ENCODE peak calls at places on chromosomes 16 and 17, in six cellular contexts. One of them, this sample, is unnamed.

GRCh38 chr16:4613636-4614570 is 785 bp downstream of the UBALD1 start:
- DNase-seq in A673: peak; percentile 48
- DNase-seq in A549: peak; percentile 36
- DNase-seq in testis: no peak
- DNase-seq in effector memory CD4-positive, alpha-beta T cell: no peak
- DNase-seq in OCI-LY7: peak; percentile 28
- DNase-seq in this sample: no peak

GRCh38 chr17:38322156-38322779 is 21.5 kb downstream of the GPR179 start:
- DNase-seq in effector memory CD4-positive, alpha-beta T cell: peak; percentile 55
- DNase-seq in OCI-LY7: peak; percentile 76
- DNase-seq in A549: peak; percentile 68
- DNase-seq in A673: peak; percentile 58
- DNase-seq in testis: peak; percentile 65
- DNase-seq in this sample: no peak

GRCh38 chr16:84700518-84701277 is 898 bp downstream of the USP10 start:
- DNase-seq in A549: peak; percentile 29
- DNase-seq in testis: peak; percentile 24
- DNase-seq in A673: peak; percentile 45
- DNase-seq in effector memory CD4-positive, alpha-beta T cell: peak; percentile 11
- DNase-seq in OCI-LY7: peak; percentile 65
- DNase-seq in this sample: no peak

GRCh38 chr16:57815987-57816745 is 13.9 kb upstream of the KIFC3 start:
- DNase-seq in testis: peak; percentile 72
- DNase-seq in effector memory CD4-positive, alpha-beta T cell: peak; percentile 27
- DNase-seq in A549: peak; percentile 81
- DNase-seq in OCI-LY7: no peak
- DNase-seq in A673: peak; percentile 85
- DNase-seq in this sample: no peak

GRCh38 chr17:10742431-10742830 is 12.6 kb upstream of the TMEM220 start:
- DNase-seq in OCI-LY7: no peak
- DNase-seq in effector memory CD4-positive, alpha-beta T cell: no peak
- DNase-seq in A549: no peak
- DNase-seq in testis: no peak
- DNase-seq in A673: no peak
- DNase-seq in this sample: no peak

GRCh38 chr17:64315032-64315490 is 52.0 kb upstream of the TEX2 start:
- DNase-seq in A549: no peak
- DNase-seq in testis: peak; percentile 86
- DNase-seq in effector memory CD4-positive, alpha-beta T cell: no peak
- DNase-seq in OCI-LY7: no peak
- DNase-seq in A673: no peak
- DNase-seq in this sample: no peak

GRCh38 chr17:869067-869466 is 86.9 kb downstream of the MRM3 start:
- DNase-seq in A549: no peak
- DNase-seq in A673: no peak
- DNase-seq in OCI-LY7: no peak
- DNase-seq in testis: peak; percentile 75
- DNase-seq in effector memory CD4-positive, alpha-beta T cell: no peak
- DNase-seq in this sample: no peak

GRCh38 chr17:74427048-74427762 is 4.7 kb upstream of the GPRC5C start:
- DNase-seq in A549: no peak
- DNase-seq in OCI-LY7: no peak
- DNase-seq in effector memory CD4-positive, alpha-beta T cell: no peak
- DNase-seq in A673: no peak
- DNase-seq in testis: no peak
- DNase-seq in this sample: no peak

GRCh38 chr16:85137323-85138072 is 25.2 kb upstream of the CIBAR2 start:
- DNase-seq in OCI-LY7: no peak
- DNase-seq in A673: no peak
- DNase-seq in testis: peak; percentile 93
- DNase-seq in A549: peak; percentile 42
- DNase-seq in effector memory CD4-positive, alpha-beta T cell: no peak
- DNase-seq in this sample: no peak

GRCh38 chr17:15262291-15263205 is 2.6 kb downstream of the PMP22 start:
- DNase-seq in A549: peak; percentile 98
- DNase-seq in A673: no peak
- DNase-seq in testis: peak; percentile 92
- DNase-seq in OCI-LY7: no peak
- DNase-seq in effector memory CD4-positive, alpha-beta T cell: no peak
- DNase-seq in this sample: no peak

DNA sequence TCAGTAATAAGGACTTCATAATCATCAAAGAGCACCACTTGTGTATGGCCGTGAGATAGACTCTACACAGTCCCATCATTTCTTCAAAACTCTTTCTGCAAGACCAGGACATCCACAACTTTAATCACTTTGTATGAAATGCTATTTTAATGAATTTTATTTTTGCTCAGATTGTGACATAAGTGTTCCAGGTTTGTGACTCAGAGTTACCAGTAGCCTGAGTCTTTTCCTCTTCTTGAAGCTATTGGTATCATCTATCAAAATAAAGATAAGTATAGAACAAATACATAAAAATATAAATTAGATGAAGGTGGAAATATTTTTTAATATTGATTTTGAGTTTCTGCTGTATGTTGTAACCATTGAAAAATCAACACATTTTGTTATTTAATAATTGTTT is 16.6 kb upstream of the VWA3A start:
- DNase-seq in OCI-LY7: no peak
- DNase-seq in effector memory CD4-positive, alpha-beta T cell: no peak
- DNase-seq in A673: no peak
- DNase-seq in testis: no peak
- DNase-seq in A549: no peak
- DNase-seq in this sample: no peak
- H3K27ac ChIP-seq in OCI-LY7: no peak overlapping the region
- H3K27ac ChIP-seq in effector memory CD4-positive, alpha-beta T cell: no peak overlapping the region
- H3K27ac ChIP-seq in A673: no peak overlapping the region
- H3K27ac ChIP-seq in testis: no peak overlapping the region
- H3K27ac ChIP-seq in A549: no peak overlapping the region
- H3K27ac ChIP-seq in this sample: no peak overlapping the region

GRCh38 chr16:66881964-66882508 is 1.7 kb downstream of the PDP2 start:
- DNase-seq in A549: no peak
- DNase-seq in A673: no peak
- DNase-seq in effector memory CD4-positive, alpha-beta T cell: no peak
- DNase-seq in testis: no peak
- DNase-seq in OCI-LY7: no peak
- DNase-seq in this sample: no peak
- H3K4me3 ChIP-seq in A549: no peak overlapping the region
- H3K4me3 ChIP-seq in A673: peak overlapping the region; percentile 96
- H3K4me3 ChIP-seq in effector memory CD4-positive, alpha-beta T cell: no peak overlapping the region
- H3K4me3 ChIP-seq in testis: no peak overlapping the region
- H3K4me3 ChIP-seq in OCI-LY7: peak overlapping the region; percentile 82
- H3K4me3 ChIP-seq in this sample: no peak overlapping the region

GRCh38 chr17:40559016-40559853 is 6.0 kb downstream of the CCR7 start:
- DNase-seq in effector memory CD4-positive, alpha-beta T cell: no peak
- DNase-seq in A549: no peak
- DNase-seq in OCI-LY7: no peak
- DNase-seq in testis: peak; percentile 65
- DNase-seq in A673: no peak
- DNase-seq in this sample: no peak

GRCh38 chr17:40561294-40561870 is 3.9 kb downstream of the CCR7 start:
- DNase-seq in effector memory CD4-positive, alpha-beta T cell: no peak
- DNase-seq in testis: no peak
- DNase-seq in A549: no peak
- DNase-seq in A673: no peak
- DNase-seq in OCI-LY7: no peak
- DNase-seq in this sample: no peak

GRCh38 chr17:40558651-40559015 is 6.6 kb downstream of the CCR7 start:
- DNase-seq in OCI-LY7: no peak
- DNase-seq in A673: no peak
- DNase-seq in testis: no peak
- DNase-seq in effector memory CD4-positive, alpha-beta T cell: no peak
- DNase-seq in A549: no peak
- DNase-seq in this sample: no peak

GRCh38 chr17:40560592-40561293 is 4.5 kb downstream of the CCR7 start:
- DNase-seq in effector memory CD4-positive, alpha-beta T cell: peak; percentile 54
- DNase-seq in testis: no peak
- DNase-seq in A673: no peak
- DNase-seq in A549: no peak
- DNase-seq in OCI-LY7: peak; percentile 66
- DNase-seq in this sample: no peak

DNA sequence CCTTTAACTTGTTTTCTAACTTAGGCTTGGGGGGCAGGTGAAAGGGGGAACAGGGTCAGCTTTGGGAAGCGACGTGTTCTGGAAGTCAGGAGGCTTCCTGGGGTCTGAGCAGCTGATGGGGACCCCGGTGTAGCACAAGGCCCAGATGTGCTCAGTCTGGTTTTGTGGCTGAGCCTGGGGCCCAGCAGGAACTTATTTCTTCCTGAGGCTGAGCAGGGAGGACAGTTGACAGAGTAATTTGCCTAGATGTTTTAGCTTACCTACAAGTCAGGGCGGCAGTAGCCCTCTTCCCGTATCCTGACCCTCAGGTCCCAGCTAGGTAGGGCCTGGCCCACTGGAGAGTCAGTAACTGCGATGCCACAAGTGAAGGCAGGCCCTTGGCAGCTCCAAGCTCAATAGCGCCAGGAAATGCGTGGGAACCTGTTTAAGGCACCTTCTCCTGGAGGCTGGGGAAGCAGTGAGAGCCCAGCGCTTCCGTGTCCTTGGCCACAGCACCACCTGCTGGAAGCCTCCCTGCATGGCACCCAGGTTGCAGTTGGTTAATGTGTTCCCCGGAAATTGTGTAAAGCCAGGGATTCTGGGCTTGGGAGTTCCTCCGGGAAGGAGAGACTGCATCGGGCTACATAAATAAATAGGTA is 5.2 kb downstream of the CCR7 start:
- DNase-seq in A673: peak; percentile 83
- DNase-seq in A549: peak; percentile 97
- DNase-seq in effector memory CD4-positive, alpha-beta T cell: peak; percentile 77
- DNase-seq in OCI-LY7: peak; percentile 88
- DNase-seq in testis: peak; percentile 95
- DNase-seq in this sample: peak; percentile 89
- H3K27ac ChIP-seq in A673: no peak overlapping the region
- H3K27ac ChIP-seq in A549: peak overlapping the region; percentile 99
- H3K27ac ChIP-seq in effector memory CD4-positive, alpha-beta T cell: peak overlapping the region; percentile 99
- H3K27ac ChIP-seq in OCI-LY7: peak overlapping the region; percentile 37
- H3K27ac ChIP-seq in testis: peak overlapping the region; percentile 70
- H3K27ac ChIP-seq in this sample: no peak overlapping the region

DNA sequence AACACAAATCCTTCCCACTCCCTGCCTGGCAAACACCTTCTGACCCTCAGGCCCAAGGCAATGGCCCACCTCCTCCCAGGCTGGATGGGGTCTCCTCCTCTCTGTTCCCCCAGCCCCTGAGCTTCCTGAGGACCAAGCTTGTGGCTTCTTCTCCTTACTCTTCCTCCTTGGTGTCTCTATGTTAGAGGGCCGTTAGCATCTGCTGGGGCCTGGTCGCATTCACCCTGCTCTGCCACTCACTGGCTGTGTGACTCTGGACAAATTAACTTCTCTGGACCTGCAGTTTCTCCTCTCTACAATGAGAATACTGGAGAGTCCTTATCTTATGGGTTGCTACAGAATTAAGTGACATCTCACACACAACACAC is 725 bp upstream of the MT2A start:
- DNase-seq in effector memory CD4-positive, alpha-beta T cell: no peak
- DNase-seq in A673: no peak
- DNase-seq in testis: no peak
- DNase-seq in A549: no peak
- DNase-seq in OCI-LY7: no peak
- DNase-seq in this sample: no peak
- H3K4me3 ChIP-seq in effector memory CD4-positive, alpha-beta T cell: peak overlapping the region; percentile 72
- H3K4me3 ChIP-seq in A673: no peak overlapping the region
- H3K4me3 ChIP-seq in testis: peak overlapping the region; percentile 54
- H3K4me3 ChIP-seq in A549: peak overlapping the region; percentile 34
- H3K4me3 ChIP-seq in OCI-LY7: no peak overlapping the region
- H3K4me3 ChIP-seq in this sample: no peak overlapping the region

GRCh38 chr17:20121359-20122235 is 112.4 kb downstream of the SPECC1 start:
- DNase-seq in effector memory CD4-positive, alpha-beta T cell: peak; percentile 47
- DNase-seq in A549: peak; percentile 68
- DNase-seq in OCI-LY7: peak; percentile 60
- DNase-seq in A673: peak; percentile 53
- DNase-seq in testis: peak; percentile 84
- DNase-seq in this sample: peak; percentile 89

GRCh38 chr17:20120835-20121234 is 111.7 kb downstream of the SPECC1 start:
- DNase-seq in A549: no peak
- DNase-seq in OCI-LY7: no peak
- DNase-seq in A673: no peak
- DNase-seq in effector memory CD4-positive, alpha-beta T cell: no peak
- DNase-seq in testis: no peak
- DNase-seq in this sample: no peak

GRCh38 chr17:20125724-20126123 is 116.6 kb downstream of the SPECC1 start:
- DNase-seq in A673: no peak
- DNase-seq in effector memory CD4-positive, alpha-beta T cell: no peak
- DNase-seq in A549: no peak
- DNase-seq in OCI-LY7: no peak
- DNase-seq in testis: no peak
- DNase-seq in this sample: no peak

GRCh38 chr17:20123209-20123608 is 114.0 kb downstream of the SPECC1 start:
- DNase-seq in A549: no peak
- DNase-seq in A673: no peak
- DNase-seq in testis: no peak
- DNase-seq in OCI-LY7: no peak
- DNase-seq in effector memory CD4-positive, alpha-beta T cell: no peak
- DNase-seq in this sample: no peak

DNA sequence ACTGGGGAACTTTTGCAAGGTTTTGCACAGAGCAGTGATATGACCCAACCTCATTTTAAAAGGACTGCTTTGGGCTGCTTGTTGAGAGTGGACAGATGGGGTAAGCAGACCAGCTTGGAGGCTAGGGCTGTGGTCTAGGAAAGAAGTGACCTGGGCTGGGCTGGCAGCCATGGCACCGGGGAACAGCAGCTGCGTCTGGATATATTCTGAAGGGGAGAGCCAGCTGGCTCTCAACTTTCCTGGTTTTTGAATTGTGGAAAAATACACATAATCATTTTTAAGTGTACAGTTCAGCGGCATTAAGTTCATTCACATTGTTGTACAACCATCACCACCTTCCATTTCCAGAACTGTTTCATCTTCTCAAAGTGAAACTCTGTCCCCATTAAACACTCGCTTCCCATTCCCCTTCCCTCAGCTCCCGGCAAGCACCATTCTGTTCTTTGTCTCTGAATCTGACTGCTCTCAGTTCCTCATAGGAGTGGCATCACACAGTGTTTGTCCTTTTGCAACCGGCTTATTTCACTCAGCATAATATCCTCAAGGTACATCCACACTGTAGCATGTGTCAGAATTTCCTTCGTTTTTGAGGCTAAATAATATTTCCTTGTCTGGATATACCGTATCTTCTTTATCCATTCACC is 113.2 kb downstream of the SPECC1 start:
- DNase-seq in OCI-LY7: no peak
- DNase-seq in effector memory CD4-positive, alpha-beta T cell: no peak
- DNase-seq in A549: no peak
- DNase-seq in testis: no peak
- DNase-seq in A673: no peak
- DNase-seq in this sample: no peak
- H3K27ac ChIP-seq in OCI-LY7: no peak overlapping the region
- H3K27ac ChIP-seq in effector memory CD4-positive, alpha-beta T cell: no peak overlapping the region
- H3K27ac ChIP-seq in A549: peak overlapping the region; percentile 34
- H3K27ac ChIP-seq in testis: no peak overlapping the region
- H3K27ac ChIP-seq in A673: no peak overlapping the region
- H3K27ac ChIP-seq in this sample: no peak overlapping the region

DNA sequence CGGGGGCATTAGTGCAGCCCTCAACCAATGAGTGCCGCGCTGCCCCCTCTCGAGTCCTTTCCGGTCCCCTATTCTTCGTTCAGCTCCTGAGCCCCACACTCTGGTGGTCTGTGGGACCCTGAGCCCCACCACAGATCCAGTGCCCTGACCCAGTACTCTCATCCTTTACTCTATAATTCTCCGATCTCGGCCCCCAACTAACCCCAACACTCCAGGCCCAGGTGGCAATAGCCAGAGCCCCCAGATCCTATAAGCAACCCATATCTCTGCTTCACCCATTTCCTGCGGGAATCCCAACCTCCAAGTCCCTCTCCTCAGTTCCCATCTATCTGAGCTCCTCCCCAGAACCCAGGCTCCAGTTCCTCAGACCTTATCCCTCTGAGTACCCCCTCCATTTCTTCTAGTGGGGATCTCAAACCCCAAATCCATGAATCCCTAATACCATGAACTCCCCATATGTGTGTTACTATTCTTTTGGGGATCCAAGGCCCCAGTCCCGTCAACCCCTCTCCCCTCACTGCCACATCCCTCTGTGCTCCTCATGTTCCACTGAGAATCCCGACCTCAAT is 1.0 kb upstream of the TBC1D10B start:
- DNase-seq in A673: no peak
- DNase-seq in testis: no peak
- DNase-seq in OCI-LY7: no peak
- DNase-seq in effector memory CD4-positive, alpha-beta T cell: no peak
- DNase-seq in A549: no peak
- DNase-seq in this sample: no peak
- H3K4me3 ChIP-seq in A673: peak overlapping the region; percentile 41
- H3K4me3 ChIP-seq in testis: peak overlapping the region; percentile 60
- H3K4me3 ChIP-seq in OCI-LY7: peak overlapping the region; percentile 63
- H3K4me3 ChIP-seq in effector memory CD4-positive, alpha-beta T cell: peak overlapping the region; percentile 43
- H3K4me3 ChIP-seq in A549: peak overlapping the region; percentile 41
- H3K4me3 ChIP-seq in this sample: peak overlapping the region; percentile 5

This sample was measured in iPS DF 6.9.